ENCODE peak calls at places on chromosome 11, in nine cellular contexts. O is fibroblast of lung, N is GM20000, B is heart right ventricle, E is IMR-90, M is kidney, W is adrenal gland, R is fibroblast of mammary gland, A is body of pancreas. K is an unnamed sample.
A peak's percentile ranks its signal among the peaks of the same experiment; 100 is the strongest.

GRCh38 chr11:110710520-110711381 is 1.5 kb downstream of the ARHGAP20 start:
- DNase-seq in E (peak; percentile 51), A (peak; percentile 32), O (peak; percentile 43), M (peak; percentile 69), N (peak; percentile 31), W (peak; percentile 80), B (peak; percentile 24), R (peak; percentile 26), K (no peak)

GRCh38 chr11:95143106-95143681 is 53.5 kb downstream of the ENDOD1 start:
- DNase-seq in M (no peak), E (peak; percentile 70), R (peak; percentile 64), W (no peak), B (no peak), N (no peak), O (no peak), A (no peak), K (no peak)

GRCh38 chr11:19447150-19447566 is 206.4 kb upstream of the E2F8 start:
- DNase-seq in B (no peak), R (peak; percentile 76), A (no peak), W (no peak), N (no peak), E (peak; percentile 60), O (no peak), M (no peak), K (no peak)

GRCh38 chr11:33863418-33864172 is 28.3 kb downstream of the LMO2 start:
- DNase-seq in B (no peak), N (no peak), W (no peak), R (no peak), M (no peak), E (no peak), O (no peak), A (no peak), K (no peak)

GRCh38 chr11:117217685-117218084 is 14.2 kb downstream of the PCSK7 start:
- DNase-seq in M (peak; percentile 59), R (peak; percentile 22), E (no peak), N (no peak), B (peak; percentile 7), W (no peak), A (no peak), O (no peak), K (no peak)

GRCh38 chr11:124839051-124839971 is 25.9 kb upstream of the ROBO3 start:
- DNase-seq in O (no peak), E (no peak), B (no peak), M (peak; percentile 68), R (no peak), N (no peak), W (no peak), A (no peak), K (no peak)

GRCh38 chr11:90803366-90803765 is 580.5 kb upstream of the CHORDC1 start:
- DNase-seq in R (no peak), M (no peak), N (no peak), W (no peak), O (no peak), A (no peak), B (no peak), E (no peak), K (no peak)

GRCh38 chr11:46210133-46210636 is 67.3 kb upstream of the CREB3L1 start:
- DNase-seq in A (no peak), W (peak; percentile 75), M (no peak), E (peak; percentile 72), B (no peak), O (peak; percentile 77), N (peak; percentile 27), R (peak; percentile 87), K (peak; percentile 87)

GRCh38 chr11:93718057-93718563 is 23.2 kb downstream of the TAF1D start:
- DNase-seq in W (no peak), N (peak; percentile 34), R (no peak), B (no peak), E (no peak), O (no peak), M (no peak), A (no peak), K (no peak)

GRCh38 chr11:78192911-78193341 is 4.2 kb downstream of the USP35 start:
- DNase-seq in A (no peak), M (no peak), R (no peak), W (peak; percentile 49), B (no peak), O (no peak), N (no peak), E (no peak), K (peak; percentile 55)

GRCh38 chr11:33723238-33723881 is 12.9 kb downstream of the CD59 start:
- DNase-seq in A (no peak), B (no peak), N (no peak), E (peak; percentile 96), M (no peak), R (peak; percentile 99), W (peak; percentile 42), O (peak; percentile 93), K (no peak)

GRCh38 chr11:45411221-45411946 is 125.2 kb upstream of the SYT13 start:
- DNase-seq in O (peak; percentile 5), A (no peak), B (no peak), E (peak; percentile 25), M (no peak), R (peak; percentile 47), W (no peak), N (no peak), K (no peak)

GRCh38 chr11:123674297-123674696 is 19.9 kb upstream of the SCN3B start:
- DNase-seq in A (no peak), R (no peak), M (no peak), W (no peak), O (no peak), B (no peak), N (no peak), E (no peak), K (no peak)

GRCh38 chr11:87743002-87743401 is 432.2 kb downstream of the RAB38 start:
- DNase-seq in E (no peak), N (no peak), B (no peak), W (no peak), M (no peak), R (no peak), A (no peak), O (no peak), K (no peak)

DNA sequence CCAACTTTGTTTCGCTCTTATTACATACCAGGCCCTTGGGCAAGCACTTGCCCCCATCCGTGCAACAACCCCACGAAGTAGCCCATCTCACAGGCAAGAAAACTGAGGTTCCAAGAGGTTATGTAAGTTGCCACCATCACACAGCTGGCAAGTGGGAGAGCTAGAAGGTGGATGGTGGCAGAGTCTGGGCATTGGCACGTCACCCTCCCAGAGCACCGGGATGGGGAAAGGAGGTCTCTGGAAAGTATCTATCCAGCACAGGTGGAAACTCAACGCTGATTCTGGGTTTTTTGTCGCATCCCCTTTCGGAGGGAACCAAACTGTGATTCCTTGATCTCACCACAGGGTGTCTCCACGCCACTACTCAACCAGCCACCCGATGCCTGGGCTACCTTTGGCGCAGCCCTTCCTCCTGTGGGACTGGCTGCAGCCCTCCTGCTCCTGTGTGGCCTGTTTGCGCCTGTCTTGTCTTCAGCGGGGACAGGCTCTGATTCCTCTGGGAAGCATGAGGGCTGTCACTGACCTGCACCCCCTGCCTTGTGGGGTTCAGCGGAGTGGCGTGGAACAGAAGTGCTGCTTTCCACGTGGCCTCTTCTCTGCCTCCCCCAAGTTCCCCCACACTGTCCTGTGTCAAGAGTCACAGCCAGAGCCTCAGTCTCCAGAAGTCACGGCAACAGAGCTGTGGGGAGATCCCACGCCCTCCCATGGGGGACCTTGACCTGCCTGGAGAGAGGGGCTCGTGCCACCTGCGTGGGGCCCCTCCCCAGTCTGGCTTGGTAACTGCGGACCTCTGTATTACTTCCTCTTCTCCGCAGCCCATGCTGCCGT is 34.4 kb upstream of the TRIM29 start:
- DNase-seq in W (peak; percentile 80), E (peak; percentile 60), B (peak; percentile 64), O (peak; percentile 61), M (peak; percentile 86), N (peak; percentile 84), A (peak; percentile 83), R (peak; percentile 68), K (peak; percentile 73)
- TF ChIP-seq CTCF in W (peak; percentile 94), E (peak; percentile 94), B (peak; percentile 83), O (peak; percentile 79), M (peak; percentile 91), N (peak; percentile 57), A (peak; percentile 94), R (peak; percentile 88), K (peak; percentile 87)

GRCh38 chr11:62974848-62975522 is 9.8 kb downstream of the SLC22A6 start:
- DNase-seq in M (no peak), W (peak; percentile 18), B (peak; percentile 60), A (peak; percentile 76), O (no peak), N (peak; percentile 34), R (no peak), E (no peak), K (no peak)
- TF ChIP-seq CTCF in M (peak; percentile 57), W (no peak), B (peak; percentile 57), A (peak; percentile 81), O (no peak), N (peak; percentile 14), R (peak; percentile 21), E (peak; percentile 8), K (peak; percentile 19)

GRCh38 chr11:17813391-17814059 is 78.9 kb downstream of the KCNC1 start:
- DNase-seq in O (no peak), R (no peak), W (no peak), E (no peak), M (no peak), A (no peak), B (no peak), N (no peak), K (no peak)

GRCh38 chr11:17810736-17811135 is 76.2 kb downstream of the KCNC1 start:
- DNase-seq in O (peak; percentile 33), A (no peak), R (peak; percentile 61), N (no peak), E (peak; percentile 52), B (no peak), M (no peak), W (peak; percentile 22), K (no peak)

GRCh38 chr11:17814546-17814945 is 80.0 kb downstream of the KCNC1 start:
- DNase-seq in A (no peak), O (no peak), N (no peak), M (no peak), W (no peak), E (no peak), R (no peak), B (no peak), K (no peak)

GRCh38 chr11:17811416-17811815 is 76.8 kb downstream of the KCNC1 start:
- DNase-seq in B (no peak), W (no peak), N (no peak), A (no peak), M (no peak), E (no peak), O (no peak), R (no peak), K (no peak)

GRCh38 chr11:17812286-17813187 is 78.0 kb downstream of the KCNC1 start:
- DNase-seq in R (no peak), B (no peak), N (no peak), O (no peak), E (no peak), M (no peak), W (no peak), A (no peak), K (no peak)
- TF ChIP-seq CTCF in R (no peak), B (no peak), N (no peak), O (no peak), E (no peak), M (no peak), W (no peak), A (no peak), K (no peak)

DNA sequence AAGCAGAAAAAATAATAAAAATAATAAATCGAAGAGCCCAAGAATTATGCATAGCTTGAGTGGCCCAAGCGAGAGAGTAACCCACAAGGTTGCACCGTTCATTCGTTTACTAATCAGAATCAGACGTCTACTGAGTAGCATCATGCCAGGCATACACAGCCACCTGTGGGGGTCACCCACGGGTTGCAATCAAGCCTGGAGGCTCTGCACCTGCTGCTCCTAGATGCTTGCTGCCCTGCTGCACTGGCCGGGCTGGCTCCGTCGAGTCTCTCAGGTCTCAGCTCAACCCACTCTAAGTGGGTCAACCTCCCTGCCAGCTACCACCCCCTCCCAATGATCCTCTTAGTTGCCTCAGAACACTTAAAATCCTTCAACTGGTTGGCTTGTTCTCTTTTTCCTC is 2.0 kb upstream of the TESMIN start:
- DNase-seq in W (no peak), M (no peak), R (no peak), N (no peak), B (no peak), O (no peak), A (no peak), E (no peak), K (no peak)
- TF ChIP-seq CTCF in W (no peak), M (no peak), R (no peak), N (no peak), B (no peak), O (no peak), A (no peak), E (no peak), K (no peak)